ENCODE peak calls at places on chromosome 13, in six cellular contexts. O is transverse colon, C is GM12878, E is tibial nerve, W is sigmoid colon, Y is ovary. N is an unnamed sample. For H3K36me3 and H3K4me1, the result is how much of the 10 kb centered on the place peaks cover.

GRCh38 chr13:51449018-51449417 is 3.8 kb downstream of the INTS6 start:
- DNase-seq in O (no peak), C (no peak), E (no peak), W (no peak), Y (no peak), N (no peak)

GRCh38 chr13:48265217-48265815 is 32.3 kb downstream of the ITM2B start:
- DNase-seq in O (peak), C (peak), E (no peak), W (no peak), Y (no peak), N (no peak)

GRCh38 chr13:110533771-110534670 is 27.5 kb downstream of the RAB20 start:
- DNase-seq in O (no peak), C (no peak), E (no peak), W (peak), Y (no peak), N (no peak)

GRCh38 chr13:112247471-112248405 is 128.4 kb upstream of the SPACA7 start:
- DNase-seq in O (no peak), C (no peak), E (no peak), W (no peak), Y (no peak), N (no peak)

GRCh38 chr13:20492641-20493040 is 33.0 kb downstream of the CRYL1 start:
- DNase-seq in O (peak), C (no peak), E (no peak), W (no peak), Y (no peak), N (no peak)

GRCh38 chr13:83221813-83222241 is 660.4 kb downstream of the SLITRK1 start:
- DNase-seq in O (no peak), C (no peak), E (no peak), W (no peak), Y (no peak), N (no peak)

GRCh38 chr13:34201050-34201913 is 383.3 kb downstream of the RFC3 start:
- DNase-seq in O (no peak), C (no peak), E (no peak), W (no peak), Y (no peak), N (no peak)

GRCh38 chr13:107324416-107325204 is 756.7 kb upstream of the ARGLU1 start:
- DNase-seq in O (no peak), C (no peak), E (no peak), W (no peak), Y (no peak), N (no peak)

GRCh38 chr13:105984236-105984635 is 551.2 kb downstream of the EFNB2 start:
- DNase-seq in O (no peak), C (no peak), E (no peak), W (no peak), Y (no peak), N (no peak)

GRCh38 chr13:95784891-95785290 is 108.0 kb downstream of the DNAJC3 start:
- DNase-seq in O (no peak), C (no peak), E (no peak), W (no peak), Y (no peak), N (no peak)

GRCh38 chr13:31797154-31797775 is 57.9 kb downstream of the RXFP2 start:
- DNase-seq in O (no peak), C (no peak), E (no peak), W (no peak), Y (no peak), N (no peak)

GRCh38 chr13:90302113-90302512 is 1045.4 kb upstream of the MIR17HG start:
- DNase-seq in O (no peak), C (no peak), E (no peak), W (no peak), Y (no peak), N (no peak)

GRCh38 chr13:96771501-96772367 is 222.5 kb downstream of the OXGR1 start:
- DNase-seq in O (no peak), C (no peak), E (no peak), W (no peak), Y (no peak), N (no peak)

GRCh38 chr13:95833713-95834112 is 156.8 kb downstream of the DNAJC3 start:
- DNase-seq in O (no peak), C (no peak), E (no peak), W (no peak), Y (no peak), N (no peak)

GRCh38 chr13:79680485-79680884 is 199.5 kb downstream of the NDFIP2 start:
- DNase-seq in O (no peak), C (no peak), E (no peak), W (no peak), Y (no peak), N (no peak)

GRCh38 chr13:73259061-73259908 is 200.5 kb downstream of the KLF5 start:
- DNase-seq in O (no peak), C (no peak), E (no peak), W (peak), Y (no peak), N (no peak)

GRCh38 chr13:64414381-64414780 is 2815.8 kb downstream of the PCDH9 start:
- DNase-seq in O (no peak), C (no peak), E (no peak), W (no peak), Y (no peak), N (no peak)

GRCh38 chr13:24502567-24503375 is 9.8 kb downstream of the PARP4 start:
- DNase-seq in O (peak), C (no peak), E (no peak), W (no peak), Y (no peak), N (no peak)

GRCh38 chr13:109274188-109274821 is 512.1 kb downstream of the IRS2 start:
- DNase-seq in O (no peak), C (no peak), E (no peak), W (no peak), Y (no peak), N (no peak)

GRCh38 chr13:71517004-71517403 is 350.0 kb downstream of the DACH1 start:
- DNase-seq in O (no peak), C (no peak), E (no peak), W (no peak), Y (no peak), N (no peak)

GRCh38 chr13:51912091-51912490 is 50.3 kb downstream of the CCDC70 start:
- DNase-seq in O (no peak), C (no peak), E (no peak), W (no peak), Y (no peak), N (peak)

DNA sequence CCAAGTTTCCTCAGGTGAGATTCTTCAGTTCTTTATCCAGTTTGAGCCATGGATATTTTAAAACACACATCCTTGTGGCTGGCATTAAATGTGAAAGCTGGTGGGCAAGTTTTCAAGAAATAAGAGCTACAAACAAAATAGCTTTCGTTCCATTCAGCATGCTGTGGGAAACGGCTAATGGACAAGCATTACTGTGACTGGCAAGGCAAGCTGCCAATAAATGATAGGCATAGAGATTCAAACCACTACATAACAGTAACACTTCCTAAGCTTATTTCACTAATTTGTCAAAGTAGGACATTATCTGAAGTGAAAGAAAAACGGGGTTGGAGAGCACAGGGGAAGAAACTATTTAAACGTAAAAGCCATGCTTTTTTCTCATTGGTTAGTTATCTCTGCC is 26.0 kb downstream of the OBI1 start:
- DNase-seq in O (no peak), C (no peak), E (no peak), W (no peak), Y (no peak), N (no peak)
- H3K36me3 ChIP-seq in O (under half), C (under half), E (under half), W (half or more), Y (under half), N (under half)

GRCh38 chr13:75467009-75467728 is 14.8 kb downstream of the TBC1D4 start:
- DNase-seq in O (no peak), C (no peak), E (no peak), W (no peak), Y (no peak), N (no peak)
- H3K4me1 ChIP-seq in O (under half), C (under half), E (under half), W (under half), Y (under half), N (under half)

GRCh38 chr13:99314640-99315176 is 7.5 kb upstream of the GPR183 start:
- DNase-seq in O (no peak), C (no peak), E (no peak), W (no peak), Y (no peak), N (no peak)
- TF ChIP-seq EP300 in O (no peak), C (no peak), E (no peak), W (no peak), Y (no peak), N (no peak)

GRCh38 chr13:114324334-114324733 is 10.0 kb downstream of the CHAMP1 start:
- DNase-seq in O (no peak), C (no peak), E (no peak), W (no peak), Y (no peak), N (no peak)
- H3K36me3 ChIP-seq in O (under half), C (under half), E (under half), W (half or more), Y (under half), N (half or more)

DNA sequence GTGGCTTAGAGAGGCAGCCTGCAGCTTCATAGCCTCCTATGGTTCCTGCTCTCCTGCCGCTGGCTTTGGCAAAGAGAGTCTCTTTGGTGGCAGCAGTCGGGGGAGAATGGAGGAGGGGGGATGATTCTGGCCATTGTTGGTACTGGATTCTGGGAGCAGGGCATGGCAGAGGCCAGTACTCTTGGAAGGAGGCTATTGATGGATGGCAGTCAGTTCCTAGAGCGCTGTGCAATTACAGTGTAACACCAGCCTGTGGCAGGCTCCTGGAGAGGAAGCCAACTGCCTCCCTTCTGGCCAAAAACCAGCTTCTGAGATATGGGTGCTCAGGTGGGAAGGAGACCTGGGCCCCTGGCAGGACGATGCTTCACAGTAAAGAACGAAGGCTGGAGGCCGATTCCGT is 47.9 kb upstream of the TMTC4 start:
- DNase-seq in O (no peak), C (no peak), E (no peak), W (no peak), Y (no peak), N (no peak)
- H3K4me1 ChIP-seq in O (under half), C (under half), E (under half), W (under half), Y (under half), N (under half)

GRCh38 chr13:77532983-77533382 is 2.5 kb upstream of the SCEL start:
- DNase-seq in O (no peak), C (no peak), E (no peak), W (no peak), Y (no peak), N (no peak)
- TF ChIP-seq EP300 in O (no peak), C (no peak), E (no peak), W (no peak), Y (no peak), N (peak)

GRCh38 chr13:29525757-29526156 is 69.7 kb downstream of the SLC7A1 start:
- DNase-seq in O (no peak), C (no peak), E (no peak), W (no peak), Y (no peak), N (no peak)

GRCh38 chr13:29522044-29522685 is 73.3 kb downstream of the SLC7A1 start:
- DNase-seq in O (no peak), C (no peak), E (no peak), W (no peak), Y (no peak), N (no peak)

GRCh38 chr13:29523199-29523931 is 72.1 kb downstream of the SLC7A1 start:
- DNase-seq in O (no peak), C (no peak), E (peak), W (no peak), Y (no peak), N (no peak)

GRCh38 chr13:29524641-29525040 is 70.8 kb downstream of the SLC7A1 start:
- DNase-seq in O (no peak), C (no peak), E (no peak), W (no peak), Y (no peak), N (no peak)

DNA sequence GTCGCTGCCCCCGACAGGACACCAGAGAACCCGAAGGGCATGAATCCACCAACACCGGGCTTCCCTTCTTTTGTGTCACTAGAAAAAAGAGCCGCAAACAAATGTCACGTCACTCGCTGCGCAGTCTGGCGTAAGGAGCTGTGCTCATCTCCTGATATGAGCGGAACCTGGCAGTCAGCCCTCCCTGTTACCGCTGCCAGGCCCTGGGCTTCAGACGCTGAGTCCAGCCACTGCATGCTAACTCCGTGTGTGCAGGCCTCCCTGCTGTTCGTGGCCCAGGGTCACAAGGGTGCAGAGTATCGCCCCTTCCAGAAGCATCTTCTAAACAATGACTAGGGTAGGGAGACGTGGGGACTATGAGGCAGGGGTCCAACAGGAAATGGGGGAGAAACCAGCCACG is 71.3 kb downstream of the SLC7A1 start:
- DNase-seq in O (no peak), C (no peak), E (no peak), W (no peak), Y (no peak), N (no peak)
- H3K36me3 ChIP-seq in O (under half), C (under half), E (under half), W (under half), Y (under half), N (under half)

GRCh38 chr13:50357136-50357535 is 341.9 kb downstream of the KCNRG start:
- DNase-seq in O (no peak), C (no peak), E (no peak), W (no peak), Y (no peak), N (no peak)
- H3K4me1 ChIP-seq in O (under half), C (under half), E (under half), W (under half), Y (under half), N (under half)